ENCODE peak calls at places on chromosomes 3 and 15, in ten cellular contexts. U, Q, C, T, K, D, G, J, E and M are unnamed samples.

GRCh38 chr3:103195201-103195600 is 760.4 kb downstream of the ZPLD1 start:
- DNase-seq in U (no peak), Q (no peak), C (no peak), T (no peak), K (no peak), D (no peak), G (no peak), J (no peak), E (no peak), M (no peak)

GRCh38 chr3:113214227-113214626 is 2.9 kb downstream of the BOC start:
- DNase-seq in U (no peak), Q (no peak), C (no peak), T (no peak), K (no peak), D (no peak), G (no peak), J (no peak), E (no peak), M (no peak)

GRCh38 chr3:125187599-125187910 is 25.0 kb downstream of the SLC12A8 start:
- DNase-seq in U (no peak), Q (no peak), C (no peak), T (no peak), K (no peak), D (no peak), G (no peak), J (no peak), E (no peak), M (no peak)

GRCh38 chr3:10467204-10467603 is 38.2 kb downstream of the ATP2B2 start:
- DNase-seq in U (no peak), Q (no peak), C (no peak), T (no peak), K (no peak), D (no peak), G (no peak), J (no peak), E (no peak), M (no peak)

GRCh38 chr3:140243536-140243935 is 308.6 kb downstream of the CLSTN2 start:
- DNase-seq in U (no peak), Q (no peak), C (no peak), T (no peak), K (no peak), D (no peak), G (no peak), J (no peak), E (no peak), M (no peak)

GRCh38 chr3:16692486-16693378 is 87.5 kb upstream of the DAZL start:
- DNase-seq in U (no peak), Q (no peak), C (no peak), T (no peak), K (no peak), D (no peak), G (no peak), J (no peak), E (no peak), M (no peak)

GRCh38 chr15:33194704-33195261 is at the start of gene FMN1:
- DNase-seq in U (peak), Q (peak), C (peak), T (peak), K (no peak), D (peak), G (peak), J (peak), E (peak), M (peak)

GRCh38 chr15:79185199-79185598 is 94.6 kb upstream of the RASGRF1 start:
- DNase-seq in U (no peak), Q (no peak), C (no peak), T (no peak), K (no peak), D (peak), G (no peak), J (no peak), E (no peak), M (peak)

GRCh38 chr3:61908344-61908743 is 347.0 kb downstream of the PTPRG start:
- DNase-seq in U (no peak), Q (no peak), C (no peak), T (no peak), K (no peak), D (no peak), G (no peak), J (no peak), E (no peak), M (no peak)

GRCh38 chr3:183892610-183893214 is 8.0 kb upstream of the PARL start:
- DNase-seq in U (no peak), Q (no peak), C (no peak), T (no peak), K (peak), D (no peak), G (no peak), J (no peak), E (no peak), M (no peak)

GRCh38 chr3:148790841-148791240 is 36.8 kb upstream of the CPB1 start:
- DNase-seq in U (no peak), Q (peak), C (no peak), T (no peak), K (no peak), D (no peak), G (no peak), J (no peak), E (peak), M (peak)

GRCh38 chr3:106120334-106120733 is 251.5 kb upstream of the CBLB start:
- DNase-seq in U (no peak), Q (no peak), C (no peak), T (no peak), K (no peak), D (no peak), G (no peak), J (no peak), E (no peak), M (no peak)

GRCh38 chr15:34318277-34319079 is 19.1 kb downstream of the SLC12A6 start:
- DNase-seq in U (peak), Q (peak), C (no peak), T (peak), K (peak), D (peak), G (peak), J (peak), E (peak), M (peak)

GRCh38 chr15:93071469-93071891 is 17.5 kb downstream of the RGMA start:
- DNase-seq in U (no peak), Q (no peak), C (no peak), T (no peak), K (no peak), D (no peak), G (no peak), J (no peak), E (no peak), M (no peak)

GRCh38 chr3:45995370-45996192 is at the start of gene FYCO1:
- DNase-seq in U (peak), Q (peak), C (peak), T (peak), K (peak), D (peak), G (peak), J (peak), E (peak), M (peak)

GRCh38 chr15:61196711-61197110 is 32.4 kb downstream of the RORA start:
- DNase-seq in U (no peak), Q (no peak), C (no peak), T (no peak), K (no peak), D (no peak), G (no peak), J (no peak), E (no peak), M (no peak)

GRCh38 chr3:52021869-52022268 is 26.2 kb upstream of the RPL29 start:
- DNase-seq in U (peak), Q (no peak), C (no peak), T (no peak), K (no peak), D (no peak), G (no peak), J (no peak), E (no peak), M (no peak)

GRCh38 chr3:46887980-46888494 is 10.5 kb downstream of the PTH1R start:
- DNase-seq in U (no peak), Q (no peak), C (no peak), T (no peak), K (no peak), D (no peak), G (no peak), J (no peak), E (no peak), M (no peak)

GRCh38 chr3:195732951-195733350 is 12.2 kb downstream of the MUC20 start:
- DNase-seq in U (no peak), Q (no peak), C (no peak), T (no peak), K (no peak), D (no peak), G (peak), J (no peak), E (no peak), M (no peak)

GRCh38 chr15:63860161-63860954 is 26.6 kb upstream of the HERC1 start:
- DNase-seq in U (no peak), Q (no peak), C (no peak), T (no peak), K (no peak), D (no peak), G (no peak), J (no peak), E (no peak), M (no peak)

GRCh38 chr15:46894644-46895043 is 822.7 kb upstream of the SEMA6D start:
- DNase-seq in U (no peak), Q (no peak), C (no peak), T (no peak), K (no peak), D (no peak), G (no peak), J (no peak), E (no peak), M (no peak)

GRCh38 chr3:142498397-142499180 is 50.8 kb upstream of the XRN1 start:
- DNase-seq in U (no peak), Q (no peak), C (no peak), T (no peak), K (no peak), D (no peak), G (no peak), J (no peak), E (no peak), M (no peak)

GRCh38 chr15:90893175-90894090 is 9.1 kb downstream of the FES start:
- DNase-seq in U (no peak), Q (no peak), C (no peak), T (no peak), K (peak), D (peak), G (no peak), J (no peak), E (no peak), M (no peak)

GRCh38 chr3:150388468-150389418 is 19.4 kb upstream of the TSC22D2 start:
- DNase-seq in U (no peak), Q (no peak), C (no peak), T (no peak), K (no peak), D (no peak), G (no peak), J (no peak), E (no peak), M (no peak)

GRCh38 chr3:100087203-100087602 is 27.1 kb downstream of the FILIP1L start:
- DNase-seq in U (no peak), Q (no peak), C (peak), T (no peak), K (no peak), D (no peak), G (no peak), J (no peak), E (no peak), M (no peak)

GRCh38 chr3:197856199-197856816 is 65.3 kb downstream of the LRCH3 start:
- DNase-seq in U (no peak), Q (no peak), C (no peak), T (no peak), K (no peak), D (no peak), G (no peak), J (no peak), E (no peak), M (no peak)

GRCh38 chr3:129985113-129985512 is 10.6 kb downstream of the TRH start:
- DNase-seq in U (no peak), Q (peak), C (no peak), T (no peak), K (no peak), D (no peak), G (no peak), J (no peak), E (no peak), M (no peak)

GRCh38 chr3:108528459-108529231 is 18.2 kb upstream of the MYH15 start:
- DNase-seq in U (no peak), Q (peak), C (peak), T (no peak), K (no peak), D (no peak), G (no peak), J (no peak), E (no peak), M (no peak)

GRCh38 chr15:90020041-90020735 is 19.1 kb downstream of the ZNF710 start:
- DNase-seq in U (no peak), Q (peak), C (no peak), T (no peak), K (no peak), D (no peak), G (no peak), J (no peak), E (no peak), M (no peak)

GRCh38 chr3:46669191-46669999 is 24.1 kb downstream of the ALS2CL start:
- DNase-seq in U (peak), Q (peak), C (no peak), T (peak), K (no peak), D (no peak), G (no peak), J (peak), E (no peak), M (no peak)

GRCh38 chr3:66761093-66761780 is 236.9 kb upstream of the KBTBD8 start:
- DNase-seq in U (no peak), Q (no peak), C (no peak), T (no peak), K (no peak), D (no peak), G (no peak), J (no peak), E (no peak), M (no peak)

GRCh38 chr3:78022232-78022631 is 982.3 kb downstream of the ROBO2 start:
- DNase-seq in U (no peak), Q (no peak), C (no peak), T (no peak), K (no peak), D (no peak), G (no peak), J (no peak), E (no peak), M (no peak)

GRCh38 chr3:138940446-138940845 is 6.5 kb downstream of the FOXL2 start:
- DNase-seq in U (no peak), Q (no peak), C (no peak), T (no peak), K (no peak), D (no peak), G (no peak), J (no peak), E (no peak), M (no peak)

GRCh38 chr3:52904552-52904951 is 7.2 kb upstream of the STIMATE start:
- DNase-seq in U (no peak), Q (no peak), C (no peak), T (no peak), K (no peak), D (no peak), G (no peak), J (no peak), E (no peak), M (no peak)

GRCh38 chr3:12185172-12185710 is 26.5 kb upstream of the TIMP4 start:
- DNase-seq in U (no peak), Q (no peak), C (no peak), T (no peak), K (no peak), D (no peak), G (no peak), J (no peak), E (no peak), M (no peak)

GRCh38 chr3:20873235-20873634 is 687.2 kb upstream of the SGO1 start:
- DNase-seq in U (no peak), Q (no peak), C (no peak), T (no peak), K (no peak), D (no peak), G (no peak), J (no peak), E (no peak), M (no peak)

GRCh38 chr3:98812851-98813374 is 49.8 kb downstream of the ST3GAL6 start:
- DNase-seq in U (no peak), Q (peak), C (no peak), T (peak), K (peak), D (no peak), G (no peak), J (no peak), E (no peak), M (no peak)

GRCh38 chr3:66554178-66554577 is 53.4 kb upstream of the LRIG1 start:
- DNase-seq in U (no peak), Q (no peak), C (no peak), T (no peak), K (no peak), D (no peak), G (no peak), J (no peak), E (no peak), M (no peak)

GRCh38 chr15:74422723-74423442 is 10.9 kb downstream of the SEMA7A start:
- DNase-seq in U (no peak), Q (no peak), C (no peak), T (no peak), K (peak), D (no peak), G (no peak), J (no peak), E (no peak), M (peak)

GRCh38 chr3:194130807-194131589 is 5.0 kb upstream of the HES1 start:
- DNase-seq in U (no peak), Q (peak), C (peak), T (peak), K (peak), D (no peak), G (peak), J (no peak), E (no peak), M (no peak)
- TF ChIP-seq POLR2A in U (no peak), Q (no peak), C (no peak), T (no peak), K (peak), D (no peak), G (no peak), J (no peak), E (no peak), M (no peak)

DNA sequence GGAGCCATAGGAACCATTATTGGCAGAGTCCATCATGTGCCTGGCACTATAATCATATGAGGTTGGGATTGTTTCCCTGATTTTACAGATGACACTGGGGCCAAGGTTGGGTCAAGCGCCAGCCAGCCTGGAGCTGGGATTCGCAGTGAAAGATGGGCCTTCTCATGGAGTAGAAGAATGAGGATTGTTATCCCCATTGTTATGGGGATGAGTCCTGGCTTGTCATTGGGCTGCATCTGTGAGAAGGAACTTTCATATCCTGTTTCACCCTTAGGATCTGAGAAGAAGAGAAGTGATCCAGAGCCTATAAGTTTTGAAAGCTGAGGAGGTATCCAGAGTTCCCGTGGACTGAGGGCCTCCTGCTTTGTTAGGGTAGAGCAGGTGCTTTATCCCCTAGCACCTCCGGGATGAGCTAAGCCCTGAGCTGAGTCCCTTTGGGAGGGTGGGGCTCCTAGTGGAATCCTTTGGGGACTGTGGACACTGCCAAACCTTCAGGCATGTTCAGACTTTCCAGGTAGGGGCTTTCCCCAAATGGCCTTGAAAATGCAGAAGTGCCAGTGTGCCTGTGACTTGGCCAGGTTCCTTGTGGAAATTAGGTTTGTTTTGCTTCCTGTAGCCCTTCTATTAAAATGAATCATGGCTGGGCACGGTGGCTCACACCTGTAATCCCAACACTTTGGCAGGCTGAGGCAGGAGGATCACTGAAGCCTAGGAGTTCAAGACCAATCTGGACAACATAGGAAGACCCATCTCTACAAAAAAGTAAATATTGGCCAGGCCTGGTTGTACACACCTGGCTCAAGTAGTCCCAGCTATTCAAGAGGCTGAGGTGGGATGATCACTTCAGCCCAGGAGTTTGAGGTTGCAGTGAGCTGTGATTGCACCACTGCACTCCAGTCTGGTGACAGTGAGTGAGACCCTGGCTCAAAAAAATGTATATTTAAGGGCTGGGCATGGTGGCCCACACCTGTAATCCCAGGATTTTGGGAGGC is 30.2 kb upstream of the BSN start:
- DNase-seq in U (no peak), Q (peak), C (no peak), T (no peak), K (no peak), D (no peak), G (no peak), J (no peak), E (no peak), M (no peak)
- H3K27ac ChIP-seq in U (no peak), Q (peak), C (peak), T (peak), K (peak), D (no peak), G (no peak), J (peak), E (no peak), M (no peak)

DNA sequence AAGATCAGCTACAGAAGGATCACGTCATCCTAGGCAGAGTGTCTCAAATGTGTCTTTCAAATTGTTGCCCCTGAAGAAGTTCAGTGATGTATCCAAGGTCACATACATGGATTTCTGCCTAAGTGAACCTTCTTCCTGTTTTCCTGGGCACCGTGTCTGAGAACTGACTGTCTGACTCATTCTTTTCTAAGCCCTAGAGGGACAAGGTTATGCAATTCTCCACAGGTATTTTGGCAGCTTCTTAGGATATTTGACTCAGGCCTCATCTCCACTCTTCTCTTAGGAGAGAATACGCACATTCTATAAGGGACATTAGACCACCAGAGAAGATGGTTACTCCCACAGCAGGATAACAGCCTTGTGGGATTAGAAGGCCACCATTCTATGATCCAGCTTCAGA is 391.9 kb upstream of the THBS1 start:
- DNase-seq in U (no peak), Q (peak), C (no peak), T (no peak), K (peak), D (peak), G (no peak), J (no peak), E (peak), M (no peak)
- H3K4me3 ChIP-seq in U (no peak), Q (no peak), C (no peak), T (no peak), K (no peak), D (no peak), G (no peak), J (no peak), E (no peak), M (no peak)

GRCh38 chr3:126475411-126476114 is at the start of gene ZXDC:
- DNase-seq in U (peak), Q (peak), C (peak), T (peak), K (peak), D (peak), G (peak), J (peak), E (peak), M (peak)
- TF ChIP-seq POLR2A in U (peak), Q (peak), C (peak), T (no peak), K (no peak), D (peak), G (peak), J (no peak), E (peak), M (peak)

GRCh38 chr3:171901615-171902312 is 58.6 kb downstream of the TMEM212 start:
- DNase-seq in U (no peak), Q (no peak), C (no peak), T (no peak), K (peak), D (no peak), G (no peak), J (no peak), E (no peak), M (no peak)

GRCh38 chr3:171907761-171908160 is 64.6 kb downstream of the TMEM212 start:
- DNase-seq in U (no peak), Q (no peak), C (no peak), T (no peak), K (peak), D (no peak), G (no peak), J (no peak), E (no peak), M (no peak)

GRCh38 chr3:171904829-171905228 is 61.7 kb downstream of the TMEM212 start:
- DNase-seq in U (no peak), Q (no peak), C (no peak), T (no peak), K (peak), D (no peak), G (no peak), J (no peak), E (no peak), M (no peak)

GRCh38 chr3:171908731-171909130 is 65.6 kb downstream of the TMEM212 start:
- DNase-seq in U (no peak), Q (no peak), C (no peak), T (no peak), K (no peak), D (no peak), G (no peak), J (no peak), E (no peak), M (no peak)

GRCh38 chr3:171906951-171907676 is 64.0 kb downstream of the TMEM212 start:
- DNase-seq in U (no peak), Q (no peak), C (no peak), T (no peak), K (no peak), D (no peak), G (no peak), J (no peak), E (no peak), M (no peak)
- H3K27ac ChIP-seq in U (no peak), Q (no peak), C (no peak), T (no peak), K (peak), D (no peak), G (no peak), J (no peak), E (no peak), M (no peak)